ENCODE peak calls at places on chromosomes 6 and 20, in nine cellular contexts. V, K, B, T, P, L, J, F and N are unnamed samples.

GRCh38 chr6:116663308-116663707 is 5.3 kb downstream of the ZUP1 start:
- DNase-seq in F (no peak), P (no peak), B (no peak), V (no peak), J (no peak), K (no peak), T (no peak), L (no peak), N (no peak)

GRCh38 chr6:119129148-119129967 is 50.9 kb upstream of the FAM184A start:
- DNase-seq in J (peak; percentile 74), T (peak; percentile 85), B (no peak), K (peak; percentile 53), P (peak; percentile 58), L (no peak), F (peak; percentile 77), V (no peak), N (peak; percentile 81)

GRCh38 chr20:38779247-38780097 is 26.0 kb upstream of the PPP1R16B start:
- DNase-seq in T (no peak), B (no peak), V (no peak), P (no peak), L (no peak), K (no peak), J (peak; percentile 40), F (peak; percentile 64), N (no peak)

GRCh38 chr6:34656378-34657036 is 40.1 kb downstream of the ILRUN start:
- DNase-seq in B (no peak), V (no peak), K (peak; percentile 81), L (no peak), P (peak; percentile 75), J (no peak), T (peak; percentile 76), F (peak; percentile 58), N (peak; percentile 92)

GRCh38 chr20:38139156-38139912 is 25.7 kb downstream of the TGM2 start:
- DNase-seq in B (no peak), K (no peak), P (no peak), J (no peak), L (peak; percentile 4), V (no peak), F (no peak), T (no peak), N (no peak)

GRCh38 chr6:108656834-108657233 is 96.1 kb downstream of the FOXO3 start:
- DNase-seq in L (no peak), F (no peak), K (no peak), V (no peak), B (no peak), P (no peak), T (no peak), J (no peak), N (no peak)

GRCh38 chr6:130713144-130713543 is 114.1 kb upstream of the SMLR1 start:
- DNase-seq in T (no peak), K (no peak), P (no peak), F (no peak), B (no peak), J (no peak), L (no peak), V (no peak), N (no peak)

GRCh38 chr20:62737271-62737761 is 28.7 kb downstream of the NTSR1 start:
- DNase-seq in F (no peak), V (no peak), P (no peak), B (no peak), T (no peak), L (no peak), K (no peak), J (no peak), N (peak; percentile 43)

GRCh38 chr6:12126051-12126450 is 113.9 kb downstream of the HIVEP1 start:
- DNase-seq in B (no peak), P (no peak), T (no peak), K (no peak), V (no peak), F (no peak), L (no peak), J (no peak), N (no peak)

GRCh38 chr20:2132461-2132901 is 30.9 kb downstream of the STK35 start:
- DNase-seq in K (peak; percentile 85), V (peak; percentile 30), J (no peak), B (no peak), P (no peak), T (no peak), L (no peak), F (peak; percentile 90), N (peak; percentile 31)

GRCh38 chr6:144899161-144899560 is 614.0 kb downstream of the UTRN start:
- DNase-seq in J (no peak), T (peak; percentile 85), F (no peak), P (peak; percentile 76), V (no peak), B (no peak), K (no peak), L (no peak), N (peak; percentile 89)

GRCh38 chr6:153670403-153671026 is 368.5 kb upstream of the OPRM1 start:
- DNase-seq in P (no peak), F (no peak), K (no peak), J (no peak), B (no peak), T (no peak), L (no peak), V (no peak), N (no peak)

GRCh38 chr6:36793913-36794703 is 45.1 kb downstream of the CPNE5 start:
- DNase-seq in F (no peak), L (no peak), P (no peak), T (no peak), K (no peak), B (no peak), J (no peak), V (no peak), N (no peak)

GRCh38 chr20:62159835-62160234 is 16.3 kb downstream of the SS18L1 start:
- DNase-seq in T (peak; percentile 18), K (no peak), B (no peak), L (no peak), F (peak; percentile 96), P (no peak), J (no peak), V (peak; percentile 84), N (peak; percentile 49)

GRCh38 chr20:45408646-45409213 is 641 bp downstream of the DBNDD2 start:
- DNase-seq in F (no peak), T (no peak), P (no peak), B (no peak), V (no peak), K (no peak), L (no peak), J (no peak), N (no peak)
- H3K4me3 ChIP-seq in F (no peak overlapping the region), T (no peak overlapping the region), P (no peak overlapping the region), B (peak overlapping the region; percentile 76), V (no peak overlapping the region), K (no peak overlapping the region), L (peak overlapping the region; percentile 98), J (no peak overlapping the region), N (no peak overlapping the region)

DNA sequence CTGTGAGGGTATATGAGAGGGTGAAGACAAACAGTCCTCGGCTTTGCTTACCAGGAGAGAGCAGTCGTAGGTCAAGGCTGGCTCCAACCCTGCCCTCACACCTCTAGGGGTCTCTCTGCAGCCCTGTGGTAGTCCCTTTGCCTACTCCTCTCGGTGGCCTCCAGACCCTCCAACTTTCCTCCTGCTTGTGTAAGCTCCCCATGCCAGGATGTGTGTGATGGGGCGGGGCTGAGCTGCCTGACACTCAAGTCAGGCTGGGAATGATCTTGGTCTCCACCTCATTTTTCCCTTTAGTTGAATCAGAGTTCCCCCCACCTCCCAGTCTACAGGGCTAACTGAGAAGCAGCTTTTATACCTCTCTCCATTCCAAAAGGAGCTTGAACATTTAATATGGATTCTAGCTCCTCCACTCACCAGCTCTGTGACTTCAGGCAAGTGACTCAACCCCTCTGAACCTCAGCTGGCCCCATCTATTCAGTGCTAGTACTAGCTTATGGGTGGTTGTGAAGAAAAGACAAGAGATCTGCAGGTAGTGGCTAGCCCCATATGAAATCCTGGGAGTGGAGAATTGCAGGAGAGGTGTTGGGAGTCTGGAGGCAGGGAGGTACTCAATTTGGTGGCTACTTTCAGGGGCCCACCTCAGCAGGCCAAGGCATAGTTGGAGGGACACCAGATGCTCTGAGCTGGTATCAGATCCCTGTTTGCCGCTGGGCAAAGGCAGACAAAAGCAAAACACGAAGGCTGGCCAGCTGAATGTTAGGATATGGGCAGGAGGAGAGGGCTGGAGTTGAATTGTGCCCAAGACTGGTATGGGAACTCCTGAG is 971 bp downstream of the SLC29A1 start:
- DNase-seq in J (peak; percentile 39), B (no peak), P (no peak), K (no peak), V (no peak), F (peak; percentile 52), L (no peak), T (peak; percentile 28), N (no peak)
- TF ChIP-seq CTCF in J (no peak), B (no peak), P (no peak), K (no peak), V (no peak), F (no peak), L (no peak), T (no peak), N (no peak)

GRCh38 chr6:28511628-28512300 is 3.8 kb downstream of the GPX6 start:
- DNase-seq in V (no peak), L (no peak), P (no peak), K (no peak), F (no peak), T (no peak), B (no peak), J (no peak), N (no peak)

GRCh38 chr6:28505733-28506132 is 9.9 kb downstream of the GPX6 start:
- DNase-seq in F (no peak), J (no peak), B (no peak), P (no peak), T (no peak), K (no peak), V (no peak), L (no peak), N (no peak)

GRCh38 chr6:28501259-28501658 is 14.3 kb downstream of the GPX6 start:
- DNase-seq in T (no peak), F (no peak), L (no peak), V (no peak), P (no peak), K (no peak), B (no peak), J (no peak), N (no peak)

DNA sequence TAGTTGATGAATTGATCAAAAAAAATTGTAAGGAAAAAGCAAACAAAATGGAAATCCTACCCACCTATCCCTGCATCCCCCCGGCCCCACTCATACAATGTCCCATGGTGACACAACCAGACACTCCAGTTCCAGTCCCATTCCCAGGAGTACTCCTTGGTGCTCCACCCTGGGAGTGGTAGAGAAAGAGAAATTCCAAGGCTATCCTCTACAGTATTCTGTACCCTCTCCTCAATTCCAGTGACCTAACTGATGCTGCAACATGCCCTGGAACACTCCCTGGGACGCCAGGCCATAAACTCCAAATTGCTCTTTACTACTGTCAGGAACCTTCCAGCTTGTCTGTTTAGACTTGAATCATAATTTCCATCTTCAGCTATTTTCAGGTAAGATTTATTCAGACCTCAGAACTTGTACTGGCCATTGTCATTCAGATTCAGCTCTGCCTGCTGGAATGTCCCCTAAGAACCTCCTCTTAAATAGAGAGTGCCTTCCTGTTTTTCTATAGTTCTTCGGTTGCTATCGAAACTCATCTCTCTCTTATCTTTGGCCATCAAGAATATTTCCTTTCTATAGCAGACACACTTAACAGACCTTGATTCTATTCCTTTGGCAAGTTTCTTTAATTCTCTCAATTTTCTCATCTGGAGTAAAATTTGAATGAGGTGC is 8.7 kb downstream of the GPX6 start:
- DNase-seq in L (no peak), P (no peak), K (no peak), B (no peak), F (no peak), J (no peak), V (no peak), T (no peak), N (no peak)
- H3K4me3 ChIP-seq in L (no peak overlapping the region), P (no peak overlapping the region), K (no peak overlapping the region), B (no peak overlapping the region), F (no peak overlapping the region), J (no peak overlapping the region), V (no peak overlapping the region), T (no peak overlapping the region), N (no peak overlapping the region)

GRCh38 chr20:57047281-57048026 is 219.0 kb downstream of the BMP7 start:
- DNase-seq in J (no peak), B (no peak), K (no peak), P (no peak), T (no peak), L (no peak), F (no peak), V (peak; percentile 75), N (no peak)
- TF ChIP-seq CTCF in J (no peak), B (no peak), K (peak; percentile 24), P (peak; percentile 30), T (no peak), L (no peak), F (peak; percentile 45), V (no peak), N (no peak)